ENCODE peak calls at places on chromosomes 5 and 9, in six cellular contexts. W is IMR-90, J is fibroblast of pulmonary artery, V is activated B cell treated with CpG ODN at 0.5 μM for 24 hours, Y is GM12865, B is BJ. A is an unnamed sample.

GRCh38 chr5:32574540-32575175 is 10.7 kb upstream of the SUB1 start:
- DNase-seq in W (no peak), J (no peak), V (no peak), B (no peak), Y (no peak), A (no peak)

GRCh38 chr5:55418994-55419991 is 111.5 kb downstream of the MTREX start:
- DNase-seq in V (no peak), Y (no peak), W (peak; percentile 60), B (peak; percentile 74), J (peak; percentile 42), A (no peak)

GRCh38 chr5:142866563-142867275 is 96.5 kb downstream of the ARHGAP26 start:
- DNase-seq in J (peak; percentile 82), B (no peak), V (no peak), Y (peak; percentile 72), W (peak; percentile 73), A (no peak)

GRCh38 chr5:160287378-160288051 is 24.8 kb downstream of the CCNJL start:
- DNase-seq in W (no peak), B (no peak), V (no peak), J (peak; percentile 33), Y (no peak), A (no peak)

GRCh38 chr5:158699336-158699735 is 400.4 kb downstream of the EBF1 start:
- DNase-seq in V (no peak), B (no peak), J (no peak), W (no peak), Y (no peak), A (no peak)

GRCh38 chr5:153957205-153957604 is 81.5 kb downstream of the FAM114A2 start:
- DNase-seq in V (no peak), W (no peak), J (no peak), B (no peak), Y (no peak), A (no peak)

GRCh38 chr9:114282926-114283325 is 40.0 kb upstream of the ORM1 start:
- DNase-seq in V (no peak), W (peak; percentile 93), Y (no peak), J (peak; percentile 68), B (peak; percentile 73), A (no peak)

GRCh38 chr5:38422622-38423021 is 133.8 kb downstream of the LIFR start:
- DNase-seq in W (no peak), V (no peak), J (no peak), Y (no peak), B (no peak), A (no peak)

GRCh38 chr5:132815454-132815853 is 2.4 kb downstream of the SOWAHA start:
- DNase-seq in B (no peak), V (no peak), Y (no peak), W (peak; percentile 55), J (no peak), A (no peak)

GRCh38 chr9:115923903-115924668 is 229.5 kb upstream of the PAPPA start:
- DNase-seq in J (peak; percentile 99), Y (no peak), B (peak; percentile 82), V (no peak), W (peak; percentile 99), A (no peak)

GRCh38 chr5:172864161-172864560 is 30.1 kb downstream of the ERGIC1 start:
- DNase-seq in B (no peak), Y (no peak), V (no peak), J (no peak), W (no peak), A (no peak)

DNA sequence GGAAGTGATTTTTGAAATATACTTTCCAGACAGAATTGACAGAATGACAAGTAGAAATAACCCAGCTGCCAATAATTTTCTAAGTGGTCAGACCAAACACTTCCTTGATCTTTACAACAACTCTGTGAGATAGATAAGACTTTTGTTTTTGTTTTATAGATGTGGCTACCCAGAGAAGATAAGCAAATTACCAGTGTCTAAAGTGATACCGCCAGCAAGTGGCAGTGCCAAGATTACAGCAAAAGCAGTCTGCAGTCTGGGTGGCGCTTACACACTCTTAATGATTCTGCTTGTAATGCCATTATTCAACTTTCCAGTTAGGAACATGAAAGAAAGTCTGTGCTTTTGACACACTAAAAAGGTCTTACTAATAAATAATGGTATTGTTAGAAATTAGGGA is 92.1 kb downstream of the HCN1 start:
- DNase-seq in J (no peak), W (no peak), V (no peak), B (no peak), Y (no peak), A (no peak)
- TF ChIP-seq CTCF in J (no peak), W (no peak), V (no peak), B (no peak), Y (no peak), A (no peak)

GRCh38 chr5:133995903-133996563 is 8.7 kb downstream of the VDAC1 start:
- DNase-seq in Y (no peak), B (no peak), J (no peak), W (no peak), V (no peak), A (no peak)
- TF ChIP-seq CTCF in Y (no peak), B (no peak), J (no peak), W (no peak), V (no peak), A (no peak)

DNA sequence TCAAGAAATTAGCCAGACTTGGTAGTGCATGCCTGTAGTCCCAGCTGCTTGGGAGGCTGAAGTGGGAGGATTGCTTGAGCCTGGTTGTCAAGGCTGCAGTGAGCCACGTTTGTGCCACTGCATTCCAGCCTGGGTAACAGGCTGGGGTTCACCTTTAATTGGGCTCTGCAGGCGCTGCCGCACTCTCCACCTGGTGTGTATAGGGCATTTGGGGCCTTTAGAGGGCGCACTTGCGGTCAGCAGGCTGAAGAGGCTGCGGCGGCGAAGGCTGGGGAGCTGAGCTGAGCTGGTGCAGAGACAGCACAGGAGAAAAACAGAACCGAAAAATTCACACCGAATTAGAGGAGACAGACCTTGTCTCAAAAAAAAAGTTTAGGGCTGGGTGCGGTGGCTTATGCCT is 31.2 kb downstream of the CDK7 start:
- DNase-seq in V (no peak), B (no peak), J (no peak), Y (peak; percentile 15), W (no peak), A (no peak)
- TF ChIP-seq CTCF in V (no peak), B (peak; percentile 24), J (peak; percentile 18), Y (peak; percentile 26), W (peak; percentile 12), A (no peak)

DNA sequence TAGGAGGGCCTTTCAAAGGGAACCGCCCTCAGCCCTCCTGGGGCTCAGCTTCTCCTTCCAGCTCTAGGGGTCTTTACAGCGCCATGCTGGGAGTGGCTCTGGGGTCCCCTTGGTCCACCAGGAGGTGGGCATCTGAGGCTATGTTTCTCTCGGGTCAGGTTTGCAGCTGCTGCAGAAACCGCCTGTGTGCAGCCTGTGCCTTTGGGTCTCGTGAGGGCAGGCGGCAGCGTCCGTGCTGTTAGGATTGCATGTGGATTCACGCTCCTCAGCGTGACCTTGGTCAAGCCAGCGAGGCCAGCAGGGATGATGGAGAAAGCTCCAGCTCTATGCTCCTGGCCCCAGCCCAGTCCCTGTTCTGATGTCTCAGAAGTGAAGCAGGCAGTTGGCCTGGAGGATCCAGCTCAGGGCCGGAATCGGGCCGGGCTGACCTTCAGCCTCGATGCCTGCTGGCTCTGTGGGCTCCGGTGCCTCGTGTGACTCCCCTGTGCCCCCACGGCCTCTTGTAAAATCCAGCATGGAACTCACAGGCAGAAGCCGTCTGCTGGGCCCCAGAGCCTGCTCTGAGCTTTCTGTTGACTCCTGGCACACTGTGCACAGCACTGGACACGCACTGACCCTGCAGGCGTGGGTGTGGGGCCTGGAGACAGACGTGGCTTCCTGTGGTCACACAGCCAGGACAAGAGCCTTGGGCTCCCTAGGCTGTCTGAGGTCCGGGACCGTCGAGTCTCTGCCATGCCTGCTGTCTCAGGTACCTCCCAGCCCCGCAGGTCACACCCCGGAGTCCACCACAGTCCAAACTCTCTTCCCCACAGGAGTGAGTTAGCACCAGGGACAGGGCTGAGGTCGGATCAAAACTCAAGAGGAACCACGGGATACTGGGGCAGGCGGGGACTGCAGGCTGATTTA is 54.3 kb downstream of the TRIP13 start:
- DNase-seq in W (no peak), J (no peak), Y (no peak), V (no peak), B (no peak), A (no peak)
- TF ChIP-seq CTCF in W (no peak), J (no peak), Y (no peak), V (no peak), B (no peak), A (no peak)

DNA sequence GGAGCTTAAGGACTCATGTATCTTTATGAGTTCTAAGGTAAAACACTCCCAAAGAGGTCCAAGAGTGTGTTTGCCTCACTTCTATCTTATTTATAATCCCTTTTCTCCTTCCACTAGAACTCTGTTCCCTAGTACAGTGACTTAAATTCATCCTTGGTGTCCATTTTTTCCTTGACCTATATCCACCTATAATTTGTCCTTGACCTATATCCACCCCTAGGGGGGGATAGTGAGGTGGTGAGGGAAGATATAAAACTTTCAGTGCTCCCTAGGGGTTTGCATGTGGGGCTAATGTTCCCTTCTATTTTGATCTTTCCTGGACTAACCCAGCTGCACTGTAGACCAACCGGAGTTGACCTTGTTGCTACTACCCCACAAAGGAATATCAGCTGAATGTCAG is 83.5 kb upstream of the GNAQ start:
- DNase-seq in V (no peak), B (no peak), W (no peak), Y (peak; percentile 37), J (peak; percentile 7), A (no peak)
- TF ChIP-seq CTCF in V (no peak), B (peak; percentile 24), W (peak; percentile 23), Y (peak; percentile 45), J (peak; percentile 41), A (peak; percentile 28)

GRCh38 chr9:2469681-2470141 is 151.9 kb upstream of the VLDLR start:
- DNase-seq in Y (peak; percentile 26), V (no peak), J (peak; percentile 47), W (peak; percentile 6), B (no peak), A (no peak)
- TF ChIP-seq CTCF in Y (no peak), V (no peak), J (no peak), W (peak; percentile 33), B (no peak), A (no peak)